ENCODE peak calls at places on chromosome 9, in seven cellular contexts. One of them, this sample, is unnamed.

GRCh38 chr9:82565188-82565966 is 497.6 kb downstream of the RASEF start:
- DNase-seq in stimulated activated CD4-positive, alpha-beta T cell treated with anti-CD3 and anti-CD28 coated beads, TNF-alpha, amount 100 ng/mL, for 4 hours: no peak
- DNase-seq in MM.1S: no peak
- DNase-seq in retina: no peak
- DNase-seq in left cardiac atrium: no peak
- DNase-seq in memory B cell: no peak
- DNase-seq in T47D: no peak
- DNase-seq in this sample: no peak

GRCh38 chr9:78932849-78933627 is 636.1 kb downstream of the PSAT1 start:
- DNase-seq in stimulated activated CD4-positive, alpha-beta T cell treated with anti-CD3 and anti-CD28 coated beads, TNF-alpha, amount 100 ng/mL, for 4 hours: no peak
- DNase-seq in MM.1S: no peak
- DNase-seq in retina: no peak
- DNase-seq in left cardiac atrium: no peak
- DNase-seq in memory B cell: no peak
- DNase-seq in T47D: no peak
- DNase-seq in this sample: no peak

GRCh38 chr9:87271696-87272477 is 225.8 kb upstream of the DAPK1 start:
- DNase-seq in stimulated activated CD4-positive, alpha-beta T cell treated with anti-CD3 and anti-CD28 coated beads, TNF-alpha, amount 100 ng/mL, for 4 hours: no peak
- DNase-seq in MM.1S: peak
- DNase-seq in retina: no peak
- DNase-seq in left cardiac atrium: no peak
- DNase-seq in memory B cell: no peak
- DNase-seq in T47D: no peak
- DNase-seq in this sample: no peak

GRCh38 chr9:99832558-99832864 is 10.8 kb downstream of the NR4A3 start:
- DNase-seq in stimulated activated CD4-positive, alpha-beta T cell treated with anti-CD3 and anti-CD28 coated beads, TNF-alpha, amount 100 ng/mL, for 4 hours: no peak
- DNase-seq in MM.1S: no peak
- DNase-seq in retina: no peak
- DNase-seq in left cardiac atrium: no peak
- DNase-seq in memory B cell: no peak
- DNase-seq in T47D: no peak
- DNase-seq in this sample: no peak

GRCh38 chr9:129201289-129201688 is 23.2 kb upstream of the IER5L start:
- DNase-seq in stimulated activated CD4-positive, alpha-beta T cell treated with anti-CD3 and anti-CD28 coated beads, TNF-alpha, amount 100 ng/mL, for 4 hours: no peak
- DNase-seq in MM.1S: no peak
- DNase-seq in retina: no peak
- DNase-seq in left cardiac atrium: no peak
- DNase-seq in memory B cell: no peak
- DNase-seq in T47D: no peak
- DNase-seq in this sample: no peak

GRCh38 chr9:91047993-91048607 is 246.5 kb downstream of the SYK start:
- DNase-seq in stimulated activated CD4-positive, alpha-beta T cell treated with anti-CD3 and anti-CD28 coated beads, TNF-alpha, amount 100 ng/mL, for 4 hours: no peak
- DNase-seq in MM.1S: no peak
- DNase-seq in retina: no peak
- DNase-seq in left cardiac atrium: no peak
- DNase-seq in memory B cell: no peak
- DNase-seq in T47D: no peak
- DNase-seq in this sample: no peak

GRCh38 chr9:128946945-128947422 is 419 bp downstream of the DOLK start:
- DNase-seq in stimulated activated CD4-positive, alpha-beta T cell treated with anti-CD3 and anti-CD28 coated beads, TNF-alpha, amount 100 ng/mL, for 4 hours: no peak
- DNase-seq in MM.1S: peak
- DNase-seq in retina: no peak
- DNase-seq in left cardiac atrium: peak
- DNase-seq in memory B cell: no peak
- DNase-seq in T47D: peak
- DNase-seq in this sample: no peak

GRCh38 chr9:110538169-110538568 is 41.4 kb downstream of the SVEP1 start:
- DNase-seq in stimulated activated CD4-positive, alpha-beta T cell treated with anti-CD3 and anti-CD28 coated beads, TNF-alpha, amount 100 ng/mL, for 4 hours: no peak
- DNase-seq in MM.1S: no peak
- DNase-seq in retina: no peak
- DNase-seq in left cardiac atrium: no peak
- DNase-seq in memory B cell: no peak
- DNase-seq in T47D: no peak
- DNase-seq in this sample: no peak

GRCh38 chr9:77707696-77708095 is 59.6 kb upstream of the GNA14 start:
- DNase-seq in stimulated activated CD4-positive, alpha-beta T cell treated with anti-CD3 and anti-CD28 coated beads, TNF-alpha, amount 100 ng/mL, for 4 hours: no peak
- DNase-seq in MM.1S: no peak
- DNase-seq in retina: no peak
- DNase-seq in left cardiac atrium: peak
- DNase-seq in memory B cell: no peak
- DNase-seq in T47D: peak
- DNase-seq in this sample: no peak

GRCh38 chr9:114223564-114224246 is 68.4 kb downstream of the COL27A1 start:
- DNase-seq in stimulated activated CD4-positive, alpha-beta T cell treated with anti-CD3 and anti-CD28 coated beads, TNF-alpha, amount 100 ng/mL, for 4 hours: no peak
- DNase-seq in MM.1S: no peak
- DNase-seq in retina: no peak
- DNase-seq in left cardiac atrium: no peak
- DNase-seq in memory B cell: no peak
- DNase-seq in T47D: no peak
- DNase-seq in this sample: no peak

GRCh38 chr9:93560991-93561390 is 15.4 kb upstream of the PHF2 start:
- DNase-seq in stimulated activated CD4-positive, alpha-beta T cell treated with anti-CD3 and anti-CD28 coated beads, TNF-alpha, amount 100 ng/mL, for 4 hours: no peak
- DNase-seq in MM.1S: no peak
- DNase-seq in retina: no peak
- DNase-seq in left cardiac atrium: no peak
- DNase-seq in memory B cell: no peak
- DNase-seq in T47D: no peak
- DNase-seq in this sample: no peak

GRCh38 chr9:92545002-92545510 is 9.3 kb upstream of the ECM2 start:
- DNase-seq in stimulated activated CD4-positive, alpha-beta T cell treated with anti-CD3 and anti-CD28 coated beads, TNF-alpha, amount 100 ng/mL, for 4 hours: no peak
- DNase-seq in MM.1S: no peak
- DNase-seq in retina: no peak
- DNase-seq in left cardiac atrium: no peak
- DNase-seq in memory B cell: no peak
- DNase-seq in T47D: no peak
- DNase-seq in this sample: no peak

This sample was measured in GM18507.